ENCODE peak calls at places on chromosome 22, in six cellular contexts. O is stimulated activated CD4-positive, alpha-beta T cell treated with anti-CD3 and anti-CD28 coated beads, Interleukin-1b, Interleukin-23, amount 100 ng/mL, for 48 hours; G is fibroblast of lung; S is B cell; P is activated CD4-positive, alpha-beta memory T cell treated with anti-CD3 and anti-CD28 coated beads for 36 hours; H is amygdala. Q is an unnamed sample.

GRCh38 chr22:22687638-22688500 is 43.5 kb downstream of the GGTLC2 start:
- DNase-seq in O (peak), G (peak), S (no peak), P (peak), H (no peak), Q (peak)

GRCh38 chr22:22752199-22752555 is 107.8 kb downstream of the GGTLC2 start:
- DNase-seq in O (no peak), G (no peak), S (no peak), P (no peak), H (no peak), Q (no peak)

GRCh38 chr22:44625981-44626687 is 75.9 kb upstream of the PRR5 start:
- DNase-seq in O (peak), G (peak), S (peak), P (peak), H (peak), Q (no peak)

GRCh38 chr22:21850660-21851059 is 16.8 kb downstream of the MAPK1 start:
- DNase-seq in O (no peak), G (no peak), S (no peak), P (no peak), H (no peak), Q (no peak)

GRCh38 chr22:22666307-22667091 is 22.1 kb downstream of the GGTLC2 start:
- DNase-seq in O (peak), G (peak), S (no peak), P (peak), H (no peak), Q (no peak)

GRCh38 chr22:29830585-29830984 is 7.5 kb downstream of the ASCC2 start:
- DNase-seq in O (no peak), G (no peak), S (no peak), P (no peak), H (no peak), Q (no peak)

GRCh38 chr22:50684986-50685385 is 12.4 kb downstream of the SHANK3 start:
- DNase-seq in O (no peak), G (peak), S (no peak), P (peak), H (no peak), Q (no peak)

GRCh38 chr22:45553333-45554039 is 50.8 kb downstream of the FBLN1 start:
- DNase-seq in O (peak), G (peak), S (no peak), P (peak), H (no peak), Q (peak)

GRCh38 chr22:37768273-37768672 is 39.5 kb upstream of the GCAT start:
- DNase-seq in O (no peak), G (no peak), S (no peak), P (no peak), H (no peak), Q (no peak)

GRCh38 chr22:41447435-41448188 is 1.0 kb upstream of the TOB2 start:
- DNase-seq in O (peak), G (peak), S (peak), P (peak), H (peak), Q (peak)

Q was measured in fibroblast of the conjunctiva.